ENCODE peak calls at places on chromosomes 3 and 15, in seven cellular contexts. D is body of pancreas, P is uterus, I is GM12878, V is sigmoid colon, Z is esophagus muscularis mucosa, X is ovary. Y is an unnamed sample.

GRCh38 chr3:186953011-186953487 is 22.7 kb downstream of the ST6GAL1 start:
- DNase-seq in D (no peak), P (no peak), X (no peak), V (no peak), Z (no peak), I (no peak), Y (no peak)

GRCh38 chr3:129611812-129612349 is 5.4 kb upstream of the PLXND1 start:
- DNase-seq in P (no peak), I (no peak), D (no peak), V (no peak), X (no peak), Z (no peak), Y (peak)

GRCh38 chr3:5389057-5389456 is 201.6 kb downstream of the EDEM1 start:
- DNase-seq in V (no peak), D (no peak), X (no peak), P (no peak), I (no peak), Z (peak), Y (no peak)

GRCh38 chr3:122416966-122417365 is 1.1 kb upstream of the WDR5B start:
- DNase-seq in P (no peak), V (no peak), X (no peak), I (no peak), D (peak), Z (no peak), Y (no peak)

GRCh38 chr15:43871835-43872234 is 45.0 kb downstream of the WDR76 start:
- DNase-seq in I (no peak), D (no peak), Z (no peak), X (no peak), V (no peak), P (no peak), Y (no peak)

GRCh38 chr3:61562810-61563613 is 1.6 kb downstream of the PTPRG start:
- DNase-seq in Z (no peak), X (peak), I (no peak), D (peak), P (peak), V (peak), Y (peak)

GRCh38 chr3:99768126-99768525 is 49.5 kb upstream of the CMSS1 start:
- DNase-seq in P (no peak), Z (no peak), D (no peak), X (no peak), V (no peak), I (no peak), Y (no peak)

GRCh38 chr3:171644681-171645080 is 165.6 kb downstream of the PLD1 start:
- DNase-seq in D (no peak), I (no peak), P (no peak), Z (no peak), X (no peak), V (no peak), Y (no peak)

GRCh38 chr3:114127517-114127916 is 51.3 kb downstream of the DRD3 start:
- DNase-seq in V (no peak), P (no peak), Z (no peak), D (no peak), X (no peak), I (no peak), Y (no peak)

GRCh38 chr15:101372149-101372577 is 77.1 kb upstream of the SNRPA1 start:
- DNase-seq in X (no peak), Z (no peak), D (no peak), I (no peak), V (peak), P (no peak), Y (no peak)

GRCh38 chr3:48555949-48556795 is 431 bp downstream of the PFKFB4 start:
- DNase-seq in V (no peak), D (no peak), X (no peak), Z (no peak), P (no peak), I (no peak), Y (no peak)
- H3K4me3 ChIP-seq in V (peak), D (peak), X (peak), Z (peak), P (peak), I (peak), Y (peak)

GRCh38 chr3:23202921-23203650 is at the start of gene UBE2E2:
- DNase-seq in Z (no peak), I (no peak), D (peak), X (peak), P (peak), V (peak), Y (peak)
- TF ChIP-seq POLR2A in Z (peak), I (peak), D (peak), X (peak), P (peak), V (no peak), Y (no peak)

GRCh38 chr3:40867826-40868225 is 331.5 kb upstream of the CTNNB1 start:
- DNase-seq in P (no peak), D (no peak), I (no peak), Z (no peak), X (no peak), V (no peak), Y (no peak)
- H3K27ac ChIP-seq in P (no peak), D (no peak), I (no peak), Z (no peak), X (no peak), V (no peak), Y (no peak)

GRCh38 chr15:40714144-40714543 is 19.2 kb downstream of the RAD51 start:
- DNase-seq in Z (no peak), D (no peak), I (no peak), P (no peak), V (no peak), X (no peak), Y (no peak)
- H3K4me3 ChIP-seq in Z (no peak), D (no peak), I (no peak), P (no peak), V (no peak), X (no peak), Y (no peak)

GRCh38 chr3:46978985-46979944 is at the start of gene NBEAL2:
- DNase-seq in X (peak), I (peak), V (peak), Z (peak), P (peak), D (peak), Y (peak)
- TF ChIP-seq POLR2A in X (peak), I (peak), V (peak), Z (peak), P (peak), D (peak), Y (peak)